ENCODE peak calls at places on chromosomes 13 and 19, in eight cellular contexts. X is fibroblast of lung, E is dermis blood vessel endothelial cell, Q is T-helper 2 cell, S is GM03348, Y is EH, M is heart left ventricle, U is HEK293T. D is an unnamed sample.

GRCh38 chr19:19539738-19540703 is 2.0 kb downstream of the CILP2 start:
- DNase-seq in X (peak), E (peak), Q (peak), S (peak), Y (peak), M (peak), U (peak), D (no peak)

GRCh38 chr19:39867133-39867532 is 21.0 kb upstream of the FBL start:
- DNase-seq in X (no peak), E (no peak), Q (no peak), S (no peak), Y (no peak), M (no peak), U (no peak), D (no peak)

GRCh38 chr13:61833228-61833627 is 417.6 kb upstream of the PCDH20 start:
- DNase-seq in X (no peak), E (no peak), Q (no peak), S (no peak), Y (no peak), M (no peak), U (no peak), D (no peak)

GRCh38 chr19:31314156-31314555 is 35.1 kb downstream of the TSHZ3 start:
- DNase-seq in X (no peak), E (no peak), Q (no peak), S (no peak), Y (no peak), M (no peak), U (no peak), D (no peak)

GRCh38 chr13:40639226-40639681 is 27.2 kb downstream of the FOXO1 start:
- DNase-seq in X (peak), E (peak), Q (no peak), S (peak), Y (peak), M (peak), U (no peak), D (no peak)

GRCh38 chr19:5587071-5587455 is 19.3 kb upstream of the TINCR start:
- DNase-seq in X (no peak), E (no peak), Q (no peak), S (no peak), Y (no peak), M (no peak), U (no peak), D (no peak)

GRCh38 chr19:9076886-9077285 is 10.0 kb upstream of the OR1M1 start:
- DNase-seq in X (no peak), E (no peak), Q (no peak), S (no peak), Y (no peak), M (no peak), U (no peak), D (no peak)

GRCh38 chr19:45860359-45861259 is 2.3 kb downstream of the SYMPK start:
- DNase-seq in X (no peak), E (no peak), Q (no peak), S (no peak), Y (no peak), M (no peak), U (no peak), D (no peak)

GRCh38 chr19:46065486-46065885 is 24.7 kb upstream of the IGFL4 start:
- DNase-seq in X (peak), E (no peak), Q (no peak), S (peak), Y (peak), M (no peak), U (no peak), D (no peak)

GRCh38 chr19:17294051-17294891 is 9.0 kb downstream of the ABHD8 start:
- DNase-seq in X (no peak), E (peak), Q (no peak), S (peak), Y (peak), M (no peak), U (peak), D (peak)

GRCh38 chr13:35978607-35979316 is 152.4 kb downstream of the DCLK1 start:
- DNase-seq in X (peak), E (peak), Q (no peak), S (peak), Y (peak), M (no peak), U (peak), D (peak)

GRCh38 chr13:96089749-96090239 is at the start of gene HS6ST3:
- DNase-seq in X (no peak), E (peak), Q (no peak), S (no peak), Y (peak), M (no peak), U (peak), D (no peak)

GRCh38 chr19:34260771-34261173 is 6.4 kb downstream of the GARRE1 start:
- DNase-seq in X (peak), E (no peak), Q (no peak), S (peak), Y (peak), M (no peak), U (no peak), D (no peak)

GRCh38 chr19:21848706-21849105 is 12.7 kb upstream of the ZNF43 start:
- DNase-seq in X (peak), E (peak), Q (no peak), S (no peak), Y (peak), M (no peak), U (no peak), D (no peak)

GRCh38 chr19:33248954-33249613 is 23.4 kb upstream of the SLC7A10 start:
- DNase-seq in X (no peak), E (no peak), Q (no peak), S (no peak), Y (no peak), M (no peak), U (no peak), D (no peak)

GRCh38 chr13:26973281-26973680 is 198.3 kb downstream of the USP12 start:
- DNase-seq in X (no peak), E (no peak), Q (no peak), S (no peak), Y (no peak), M (no peak), U (no peak), D (no peak)

GRCh38 chr13:113291997-113292862 is 4.8 kb upstream of the LAMP1 start:
- DNase-seq in X (peak), E (peak), Q (no peak), S (peak), Y (peak), M (peak), U (peak), D (no peak)

GRCh38 chr19:33231511-33231910 is 5.9 kb upstream of the SLC7A10 start:
- DNase-seq in X (peak), E (no peak), Q (no peak), S (peak), Y (peak), M (no peak), U (no peak), D (no peak)

GRCh38 chr19:3546119-3546518 is 7.1 kb downstream of the TEKTIP1 start:
- DNase-seq in X (no peak), E (no peak), Q (no peak), S (no peak), Y (no peak), M (no peak), U (no peak), D (no peak)

GRCh38 chr19:33748231-33748630 is 48.4 kb upstream of the KCTD15 start:
- DNase-seq in X (no peak), E (no peak), Q (no peak), S (no peak), Y (no peak), M (no peak), U (no peak), D (no peak)

GRCh38 chr13:20446900-20447299 is 78.8 kb downstream of the CRYL1 start:
- DNase-seq in X (no peak), E (no peak), Q (no peak), S (no peak), Y (no peak), M (no peak), U (no peak), D (no peak)

GRCh38 chr13:112450567-112451240 is 74.5 kb downstream of the SPACA7 start:
- DNase-seq in X (no peak), E (no peak), Q (no peak), S (no peak), Y (no peak), M (no peak), U (no peak), D (no peak)

GRCh38 chr13:109151696-109152095 is 522.3 kb downstream of the MYO16 start:
- DNase-seq in X (peak), E (no peak), Q (no peak), S (no peak), Y (no peak), M (no peak), U (no peak), D (no peak)

GRCh38 chr13:35979378-35979911 is 151.7 kb downstream of the DCLK1 start:
- DNase-seq in X (peak), E (peak), Q (no peak), S (peak), Y (peak), M (peak), U (no peak), D (no peak)

GRCh38 chr19:18760440-18761383 is 30.4 kb downstream of the COMP start:
- DNase-seq in X (no peak), E (no peak), Q (no peak), S (no peak), Y (no peak), M (no peak), U (no peak), D (no peak)

GRCh38 chr19:53086949-53087348 is 16.3 kb downstream of the ZNF160 start:
- DNase-seq in X (no peak), E (peak), Q (no peak), S (no peak), Y (peak), M (peak), U (no peak), D (no peak)

GRCh38 chr19:57359300-57359699 is 4.1 kb upstream of the TRAPPC2B start:
- DNase-seq in X (no peak), E (no peak), Q (no peak), S (no peak), Y (no peak), M (no peak), U (no peak), D (no peak)

D was measured in DND-41.